ENCODE peak calls at places on chromosomes 11 and 22, in six cellular contexts. One of them, this sample, is unnamed.

GRCh38 chr11:101718406-101718805 is 134.6 kb upstream of the TRPC6 start:
- DNase-seq in psoas muscle: no peak
- DNase-seq in dorsolateral prefrontal cortex: no peak
- DNase-seq in heart left ventricle: no peak
- DNase-seq in CD8-positive, alpha-beta memory T cell: no peak
- DNase-seq in skeletal muscle cell: peak
- DNase-seq in this sample: no peak

GRCh38 chr11:27081056-27081455 is 40.4 kb downstream of the BBOX1 start:
- DNase-seq in psoas muscle: no peak
- DNase-seq in dorsolateral prefrontal cortex: no peak
- DNase-seq in heart left ventricle: no peak
- DNase-seq in CD8-positive, alpha-beta memory T cell: no peak
- DNase-seq in skeletal muscle cell: peak
- DNase-seq in this sample: no peak

GRCh38 chr22:44550666-44551491 is 52.8 kb upstream of the RTL6 start:
- DNase-seq in psoas muscle: peak
- DNase-seq in dorsolateral prefrontal cortex: no peak
- DNase-seq in heart left ventricle: peak
- DNase-seq in CD8-positive, alpha-beta memory T cell: no peak
- DNase-seq in skeletal muscle cell: peak
- DNase-seq in this sample: peak

GRCh38 chr11:123798513-123799252 is 7.5 kb downstream of the OR6M1 start:
- DNase-seq in psoas muscle: no peak
- DNase-seq in dorsolateral prefrontal cortex: no peak
- DNase-seq in heart left ventricle: no peak
- DNase-seq in CD8-positive, alpha-beta memory T cell: no peak
- DNase-seq in skeletal muscle cell: no peak
- DNase-seq in this sample: no peak

GRCh38 chr11:20158597-20159257 is 1.5 kb downstream of the DBX1 start:
- DNase-seq in psoas muscle: peak
- DNase-seq in dorsolateral prefrontal cortex: no peak
- DNase-seq in heart left ventricle: peak
- DNase-seq in CD8-positive, alpha-beta memory T cell: no peak
- DNase-seq in skeletal muscle cell: peak
- DNase-seq in this sample: peak

GRCh38 chr11:113862430-113862829 is 12.9 kb downstream of the USP28 start:
- DNase-seq in psoas muscle: no peak
- DNase-seq in dorsolateral prefrontal cortex: no peak
- DNase-seq in heart left ventricle: no peak
- DNase-seq in CD8-positive, alpha-beta memory T cell: no peak
- DNase-seq in skeletal muscle cell: peak
- DNase-seq in this sample: no peak

GRCh38 chr11:26188559-26188958 is 143.4 kb upstream of the ANO3 start:
- DNase-seq in psoas muscle: no peak
- DNase-seq in dorsolateral prefrontal cortex: no peak
- DNase-seq in heart left ventricle: no peak
- DNase-seq in CD8-positive, alpha-beta memory T cell: no peak
- DNase-seq in skeletal muscle cell: no peak
- DNase-seq in this sample: no peak

GRCh38 chr11:45860764-45861510 is 13.7 kb downstream of the CRY2 start:
- DNase-seq in psoas muscle: no peak
- DNase-seq in dorsolateral prefrontal cortex: no peak
- DNase-seq in heart left ventricle: no peak
- DNase-seq in CD8-positive, alpha-beta memory T cell: no peak
- DNase-seq in skeletal muscle cell: no peak
- DNase-seq in this sample: peak

GRCh38 chr11:119065369-119065768 is 2.2 kb upstream of the VPS11 start:
- DNase-seq in psoas muscle: no peak
- DNase-seq in dorsolateral prefrontal cortex: no peak
- DNase-seq in heart left ventricle: no peak
- DNase-seq in CD8-positive, alpha-beta memory T cell: no peak
- DNase-seq in skeletal muscle cell: no peak
- DNase-seq in this sample: no peak

GRCh38 chr11:44728491-44728910 is 1.7 kb downstream of the TSPAN18 start:
- DNase-seq in psoas muscle: no peak
- DNase-seq in dorsolateral prefrontal cortex: no peak
- DNase-seq in heart left ventricle: no peak
- DNase-seq in CD8-positive, alpha-beta memory T cell: no peak
- DNase-seq in skeletal muscle cell: no peak
- DNase-seq in this sample: no peak

GRCh38 chr22:39526736-39527171 is 5.8 kb downstream of the RPS19BP1 start:
- DNase-seq in psoas muscle: peak
- DNase-seq in dorsolateral prefrontal cortex: no peak
- DNase-seq in heart left ventricle: peak
- DNase-seq in CD8-positive, alpha-beta memory T cell: peak
- DNase-seq in skeletal muscle cell: no peak
- DNase-seq in this sample: no peak

GRCh38 chr22:29479417-29480261 is at the start of gene NEFH:
- DNase-seq in psoas muscle: no peak
- DNase-seq in dorsolateral prefrontal cortex: peak
- DNase-seq in heart left ventricle: no peak
- DNase-seq in CD8-positive, alpha-beta memory T cell: no peak
- DNase-seq in skeletal muscle cell: no peak
- DNase-seq in this sample: no peak

GRCh38 chr11:71393283-71393682 is 54.9 kb downstream of the DHCR7 start:
- DNase-seq in psoas muscle: no peak
- DNase-seq in dorsolateral prefrontal cortex: no peak
- DNase-seq in heart left ventricle: no peak
- DNase-seq in CD8-positive, alpha-beta memory T cell: no peak
- DNase-seq in skeletal muscle cell: no peak
- DNase-seq in this sample: no peak

GRCh38 chr11:119651802-119652584 is 77.0 kb downstream of the NECTIN1 start:
- DNase-seq in psoas muscle: no peak
- DNase-seq in dorsolateral prefrontal cortex: no peak
- DNase-seq in heart left ventricle: no peak
- DNase-seq in CD8-positive, alpha-beta memory T cell: no peak
- DNase-seq in skeletal muscle cell: no peak
- DNase-seq in this sample: no peak

GRCh38 chr11:67364783-67365525 is 8.4 kb downstream of the CLCF1 start:
- DNase-seq in psoas muscle: no peak
- DNase-seq in dorsolateral prefrontal cortex: no peak
- DNase-seq in heart left ventricle: no peak
- DNase-seq in CD8-positive, alpha-beta memory T cell: no peak
- DNase-seq in skeletal muscle cell: no peak
- DNase-seq in this sample: no peak

GRCh38 chr11:6474806-6475500 is 1.2 kb upstream of the TRIM3 start:
- DNase-seq in psoas muscle: no peak
- DNase-seq in dorsolateral prefrontal cortex: no peak
- DNase-seq in heart left ventricle: no peak
- DNase-seq in CD8-positive, alpha-beta memory T cell: no peak
- DNase-seq in skeletal muscle cell: no peak
- DNase-seq in this sample: no peak

GRCh38 chr22:33512961-33513360 is 407.3 kb downstream of the LARGE1 start:
- DNase-seq in psoas muscle: no peak
- DNase-seq in dorsolateral prefrontal cortex: no peak
- DNase-seq in heart left ventricle: no peak
- DNase-seq in CD8-positive, alpha-beta memory T cell: no peak
- DNase-seq in skeletal muscle cell: peak
- DNase-seq in this sample: no peak

GRCh38 chr11:122085264-122085663 is 30.8 kb downstream of the BLID start:
- DNase-seq in psoas muscle: no peak
- DNase-seq in dorsolateral prefrontal cortex: no peak
- DNase-seq in heart left ventricle: no peak
- DNase-seq in CD8-positive, alpha-beta memory T cell: no peak
- DNase-seq in skeletal muscle cell: peak
- DNase-seq in this sample: no peak

GRCh38 chr11:18669211-18669593 is 29.4 kb upstream of the TMEM86A start:
- DNase-seq in psoas muscle: no peak
- DNase-seq in dorsolateral prefrontal cortex: no peak
- DNase-seq in heart left ventricle: no peak
- DNase-seq in CD8-positive, alpha-beta memory T cell: no peak
- DNase-seq in skeletal muscle cell: no peak
- DNase-seq in this sample: no peak

GRCh38 chr22:19517919-19518567 is 6.2 kb downstream of the CLDN5 start:
- DNase-seq in psoas muscle: no peak
- DNase-seq in dorsolateral prefrontal cortex: no peak
- DNase-seq in heart left ventricle: no peak
- DNase-seq in CD8-positive, alpha-beta memory T cell: no peak
- DNase-seq in skeletal muscle cell: no peak
- DNase-seq in this sample: no peak

GRCh38 chr11:44752727-44753126 is 26.0 kb downstream of the TSPAN18 start:
- DNase-seq in psoas muscle: no peak
- DNase-seq in dorsolateral prefrontal cortex: no peak
- DNase-seq in heart left ventricle: no peak
- DNase-seq in CD8-positive, alpha-beta memory T cell: no peak
- DNase-seq in skeletal muscle cell: no peak
- DNase-seq in this sample: no peak

GRCh38 chr11:123754101-123754568 is at the start of gene OR6X1:
- DNase-seq in psoas muscle: no peak
- DNase-seq in dorsolateral prefrontal cortex: no peak
- DNase-seq in heart left ventricle: no peak
- DNase-seq in CD8-positive, alpha-beta memory T cell: no peak
- DNase-seq in skeletal muscle cell: no peak
- DNase-seq in this sample: no peak

GRCh38 chr11:60872952-60873524 is 5.7 kb downstream of the ZP1 start:
- DNase-seq in psoas muscle: peak
- DNase-seq in dorsolateral prefrontal cortex: no peak
- DNase-seq in heart left ventricle: peak
- DNase-seq in CD8-positive, alpha-beta memory T cell: no peak
- DNase-seq in skeletal muscle cell: peak
- DNase-seq in this sample: no peak

GRCh38 chr11:34181254-34181653 is 75.8 kb downstream of the NAT10 start:
- DNase-seq in psoas muscle: peak
- DNase-seq in dorsolateral prefrontal cortex: peak
- DNase-seq in heart left ventricle: no peak
- DNase-seq in CD8-positive, alpha-beta memory T cell: no peak
- DNase-seq in skeletal muscle cell: no peak
- DNase-seq in this sample: no peak

GRCh38 chr11:102497061-102497460 is 33.5 kb downstream of the MMP7 start:
- DNase-seq in psoas muscle: no peak
- DNase-seq in dorsolateral prefrontal cortex: no peak
- DNase-seq in heart left ventricle: no peak
- DNase-seq in CD8-positive, alpha-beta memory T cell: no peak
- DNase-seq in skeletal muscle cell: no peak
- DNase-seq in this sample: no peak

GRCh38 chr11:118081241-118081958 is 4.5 kb downstream of the TMPRSS4 start:
- DNase-seq in psoas muscle: peak
- DNase-seq in dorsolateral prefrontal cortex: no peak
- DNase-seq in heart left ventricle: no peak
- DNase-seq in CD8-positive, alpha-beta memory T cell: no peak
- DNase-seq in skeletal muscle cell: no peak
- DNase-seq in this sample: no peak

GRCh38 chr22:46473021-46473779 is 64.2 kb downstream of the CELSR1 start:
- DNase-seq in psoas muscle: no peak
- DNase-seq in dorsolateral prefrontal cortex: no peak
- DNase-seq in heart left ventricle: no peak
- DNase-seq in CD8-positive, alpha-beta memory T cell: no peak
- DNase-seq in skeletal muscle cell: no peak
- DNase-seq in this sample: no peak

GRCh38 chr11:70127653-70128434 is 49.7 kb downstream of the ANO1 start:
- DNase-seq in psoas muscle: no peak
- DNase-seq in dorsolateral prefrontal cortex: no peak
- DNase-seq in heart left ventricle: no peak
- DNase-seq in CD8-positive, alpha-beta memory T cell: no peak
- DNase-seq in skeletal muscle cell: no peak
- DNase-seq in this sample: no peak

GRCh38 chr22:20571078-20571503 is 63.7 kb downstream of the MED15 start:
- DNase-seq in psoas muscle: no peak
- DNase-seq in dorsolateral prefrontal cortex: no peak
- DNase-seq in heart left ventricle: no peak
- DNase-seq in CD8-positive, alpha-beta memory T cell: peak
- DNase-seq in skeletal muscle cell: no peak
- DNase-seq in this sample: no peak

GRCh38 chr11:99952816-99953215 is 734.3 kb upstream of the ARHGAP42 start:
- DNase-seq in psoas muscle: no peak
- DNase-seq in dorsolateral prefrontal cortex: no peak
- DNase-seq in heart left ventricle: no peak
- DNase-seq in CD8-positive, alpha-beta memory T cell: no peak
- DNase-seq in skeletal muscle cell: peak
- DNase-seq in this sample: no peak

GRCh38 chr22:29830585-29830984 is 7.5 kb downstream of the ASCC2 start:
- DNase-seq in psoas muscle: peak
- DNase-seq in dorsolateral prefrontal cortex: no peak
- DNase-seq in heart left ventricle: peak
- DNase-seq in CD8-positive, alpha-beta memory T cell: no peak
- DNase-seq in skeletal muscle cell: no peak
- DNase-seq in this sample: peak

DNA sequence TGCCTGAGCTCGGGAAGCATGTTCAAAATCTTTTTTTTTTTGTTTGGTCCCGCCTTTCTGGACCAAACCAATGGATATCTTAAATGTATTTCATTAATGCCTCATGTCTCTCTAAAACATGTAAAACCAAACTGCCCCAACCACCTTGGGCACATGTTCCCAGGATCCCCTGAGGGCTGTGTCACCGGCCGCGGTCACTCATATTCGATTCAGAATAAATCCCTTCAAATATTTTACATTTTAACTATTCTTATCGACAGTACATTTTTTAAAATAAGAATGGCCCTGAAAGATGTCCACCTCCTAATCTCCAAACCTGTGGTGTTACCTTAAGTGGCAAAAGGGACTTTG is 2.1 kb downstream of the RNH1 start:
- DNase-seq in psoas muscle: no peak
- DNase-seq in dorsolateral prefrontal cortex: no peak
- DNase-seq in heart left ventricle: no peak
- DNase-seq in CD8-positive, alpha-beta memory T cell: no peak
- DNase-seq in skeletal muscle cell: no peak
- DNase-seq in this sample: no peak
- H3K4me3 ChIP-seq in psoas muscle: peak
- H3K4me3 ChIP-seq in dorsolateral prefrontal cortex: peak
- H3K4me3 ChIP-seq in heart left ventricle: peak
- H3K4me3 ChIP-seq in CD8-positive, alpha-beta memory T cell: no peak
- H3K4me3 ChIP-seq in skeletal muscle cell: peak
- H3K4me3 ChIP-seq in this sample: peak

DNA sequence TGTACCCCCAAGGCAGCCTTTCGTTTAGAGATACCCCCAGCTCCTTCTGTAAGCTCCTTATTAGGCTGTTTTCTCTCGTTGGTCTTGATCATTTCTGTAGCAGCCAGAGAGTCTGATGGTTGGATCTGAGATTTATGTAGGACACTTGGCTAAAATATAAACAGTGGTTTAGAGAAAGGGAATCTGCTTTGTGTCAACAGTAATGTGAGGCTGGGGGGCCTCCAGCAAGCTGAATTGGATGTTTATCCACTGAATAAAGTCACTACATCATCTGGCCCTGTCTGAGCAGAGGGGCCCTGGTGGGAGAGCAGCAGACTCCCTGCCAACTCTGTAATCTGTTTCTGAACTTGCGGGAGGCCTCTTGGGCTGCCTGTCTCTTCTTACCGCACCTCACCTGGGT is 328.5 kb upstream of the PLET1 start:
- DNase-seq in psoas muscle: no peak
- DNase-seq in dorsolateral prefrontal cortex: no peak
- DNase-seq in heart left ventricle: no peak
- DNase-seq in CD8-positive, alpha-beta memory T cell: no peak
- DNase-seq in skeletal muscle cell: no peak
- DNase-seq in this sample: no peak
- H3K4me3 ChIP-seq in psoas muscle: no peak
- H3K4me3 ChIP-seq in dorsolateral prefrontal cortex: no peak
- H3K4me3 ChIP-seq in heart left ventricle: no peak
- H3K4me3 ChIP-seq in CD8-positive, alpha-beta memory T cell: no peak
- H3K4me3 ChIP-seq in skeletal muscle cell: no peak
- H3K4me3 ChIP-seq in this sample: no peak

GRCh38 chr22:36300396-36301212 is 47.7 kb downstream of the APOL1 start:
- DNase-seq in psoas muscle: no peak
- DNase-seq in dorsolateral prefrontal cortex: no peak
- DNase-seq in heart left ventricle: no peak
- DNase-seq in CD8-positive, alpha-beta memory T cell: no peak
- DNase-seq in skeletal muscle cell: no peak
- DNase-seq in this sample: no peak
- H3K4me3 ChIP-seq in psoas muscle: no peak
- H3K4me3 ChIP-seq in dorsolateral prefrontal cortex: no peak
- H3K4me3 ChIP-seq in heart left ventricle: no peak
- H3K4me3 ChIP-seq in CD8-positive, alpha-beta memory T cell: no peak
- H3K4me3 ChIP-seq in skeletal muscle cell: no peak
- H3K4me3 ChIP-seq in this sample: no peak

GRCh38 chr11:834371-835316 is 1.9 kb downstream of the CD151 start:
- DNase-seq in psoas muscle: peak
- DNase-seq in dorsolateral prefrontal cortex: peak
- DNase-seq in heart left ventricle: peak
- DNase-seq in CD8-positive, alpha-beta memory T cell: no peak
- DNase-seq in skeletal muscle cell: no peak
- DNase-seq in this sample: peak
- H3K4me3 ChIP-seq in psoas muscle: peak
- H3K4me3 ChIP-seq in dorsolateral prefrontal cortex: peak
- H3K4me3 ChIP-seq in heart left ventricle: peak
- H3K4me3 ChIP-seq in CD8-positive, alpha-beta memory T cell: no peak
- H3K4me3 ChIP-seq in skeletal muscle cell: peak
- H3K4me3 ChIP-seq in this sample: peak